ENCODE peak calls at places on chromosomes 11 and 22, in four cellular contexts. Z, Y, T and E are unnamed samples.

GRCh38 chr11:73344191-73344607 is 32.0 kb upstream of the RELT start:
- DNase-seq in Y (no peak), Z (no peak), T (peak; percentile 43), E (peak; percentile 72)

GRCh38 chr11:11856638-11857037 is 14.9 kb downstream of the USP47 start:
- DNase-seq in Z (no peak), Y (no peak), T (peak; percentile 67), E (peak; percentile 81)

GRCh38 chr11:22165087-22165486 is 27.8 kb upstream of the ANO5 start:
- DNase-seq in Y (no peak), T (no peak), Z (no peak), E (no peak)

GRCh38 chr11:10650166-10650565 is 43.4 kb downstream of the IRAG1 start:
- DNase-seq in Y (no peak), T (no peak), Z (no peak), E (no peak)

GRCh38 chr11:67045314-67045713 is 11.3 kb upstream of the RHOD start:
- DNase-seq in Z (no peak), Y (no peak), T (peak; percentile 95), E (peak; percentile 93)

GRCh38 chr22:39789794-39790193 is 103.8 kb downstream of the ENTHD1 start:
- DNase-seq in Z (no peak), T (no peak), Y (no peak), E (no peak)

GRCh38 chr11:19639603-19640002 is 73.0 kb upstream of the NAV2 start:
- DNase-seq in Z (no peak), T (no peak), Y (no peak), E (no peak)

GRCh38 chr11:35151241-35151640 is 12.3 kb downstream of the CD44 start:
- DNase-seq in T (peak; percentile 69), Y (no peak), Z (no peak), E (peak; percentile 40)

GRCh38 chr11:47233051-47233450 is 15.6 kb downstream of the ACP2 start:
- DNase-seq in T (no peak), Y (no peak), Z (no peak), E (no peak)

GRCh38 chr11:90218606-90219005 is 4.2 kb downstream of the CHORDC1 start:
- DNase-seq in T (no peak), Y (no peak), Z (no peak), E (no peak)

GRCh38 chr11:113779496-113779895 is at the start of gene CLDN25:
- DNase-seq in T (no peak), Z (no peak), Y (no peak), E (no peak)

GRCh38 chr11:120571476-120571875 is 59.9 kb downstream of the GRIK4 start:
- DNase-seq in Y (no peak), T (no peak), Z (no peak), E (no peak)

GRCh38 chr22:22903355-22903777 is 15.8 kb downstream of the IGLL5 start:
- DNase-seq in T (no peak), Z (no peak), Y (no peak), E (no peak)

GRCh38 chr11:119100246-119100959 is 1.2 kb downstream of the DPAGT1 start:
- DNase-seq in T (peak; percentile 46), Z (no peak), Y (no peak), E (peak; percentile 55)

GRCh38 chr11:86230196-86230813 is 14.2 kb upstream of the EED start:
- DNase-seq in Y (no peak), T (peak; percentile 20), Z (no peak), E (no peak)

GRCh38 chr22:47175151-47175760 is 412.8 kb downstream of the TBC1D22A start:
- DNase-seq in T (no peak), Z (no peak), Y (peak; percentile 69), E (no peak)

GRCh38 chr11:17740649-17741235 is 6.2 kb downstream of the KCNC1 start:
- DNase-seq in Y (no peak), T (no peak), Z (no peak), E (no peak)

GRCh38 chr11:88297320-88298263 is 39.9 kb downstream of the CTSC start:
- DNase-seq in T (peak; percentile 76), Z (no peak), Y (no peak), E (peak; percentile 35)